ENCODE peak calls at places on chromosome 17, in eight cellular contexts. F is SIG-M5, M is HFFc6, V is H54, O is transverse colon, Q is kidney tubule cell, G is AG09319, K is ACHN. Y is an unnamed sample.

GRCh38 chr17:46744441-46744840 is 74.1 kb downstream of the WNT3 start:
- DNase-seq in F (no peak), M (no peak), V (no peak), O (no peak), Q (no peak), G (no peak), K (no peak), Y (no peak)

GRCh38 chr17:61209524-61209923 is 190.1 kb upstream of the TBX2 start:
- DNase-seq in F (no peak), M (no peak), V (no peak), O (no peak), Q (no peak), G (no peak), K (no peak), Y (no peak)

GRCh38 chr17:78747479-78747878 is 34.6 kb downstream of the CYTH1 start:
- DNase-seq in F (no peak), M (no peak), V (no peak), O (no peak), Q (no peak), G (no peak), K (no peak), Y (no peak)

GRCh38 chr17:65750678-65751077 is 189.2 kb upstream of the AXIN2 start:
- DNase-seq in F (no peak), M (peak; percentile 89), V (peak; percentile 57), O (peak; percentile 70), Q (peak; percentile 97), G (peak; percentile 77), K (peak; percentile 98), Y (peak; percentile 72)

GRCh38 chr17:64732336-64733006 is 70.4 kb upstream of the SMURF2 start:
- DNase-seq in F (no peak), M (peak; percentile 84), V (no peak), O (no peak), Q (peak; percentile 77), G (peak; percentile 93), K (peak; percentile 89), Y (no peak)

GRCh38 chr17:33260638-33261037 is 32.5 kb downstream of the ASIC2 start:
- DNase-seq in F (no peak), M (no peak), V (no peak), O (peak; percentile 48), Q (no peak), G (no peak), K (no peak), Y (peak; percentile 61)

GRCh38 chr17:58969156-58969555 is 137.5 kb downstream of the TRIM37 start:
- DNase-seq in F (no peak), M (no peak), V (no peak), O (no peak), Q (peak; percentile 28), G (no peak), K (no peak), Y (no peak)

GRCh38 chr17:46772013-46772878 is 46.2 kb downstream of the WNT3 start:
- DNase-seq in F (no peak), M (no peak), V (peak; percentile 79), O (peak; percentile 59), Q (peak; percentile 43), G (no peak), K (peak; percentile 36), Y (no peak)

GRCh38 chr17:35898283-35899070 is 18.3 kb upstream of the CCL5 start:
- DNase-seq in F (peak; percentile 49), M (no peak), V (no peak), O (peak; percentile 40), Q (peak; percentile 77), G (no peak), K (peak; percentile 17), Y (peak; percentile 57)

GRCh38 chr17:40548982-40549680 is 16.1 kb downstream of the CCR7 start:
- DNase-seq in F (no peak), M (peak; percentile 81), V (no peak), O (peak; percentile 40), Q (peak; percentile 56), G (peak; percentile 93), K (no peak), Y (peak; percentile 16)

GRCh38 chr17:48499248-48499647 is 31.6 kb downstream of the HOXB1 start:
- DNase-seq in F (no peak), M (no peak), V (peak; percentile 67), O (no peak), Q (peak; percentile 73), G (no peak), K (no peak), Y (no peak)

GRCh38 chr17:835263-835662 is 53.1 kb downstream of the MRM3 start:
- DNase-seq in F (no peak), M (peak; percentile 98), V (peak; percentile 64), O (no peak), Q (peak; percentile 89), G (peak; percentile 97), K (peak; percentile 98), Y (no peak)

GRCh38 chr17:65438708-65439294 is 122.6 kb downstream of the AXIN2 start:
- DNase-seq in F (no peak), M (no peak), V (no peak), O (no peak), Q (peak; percentile 59), G (no peak), K (no peak), Y (no peak)

GRCh38 chr17:80761421-80761871 is 216.8 kb downstream of the RPTOR start:
- DNase-seq in F (no peak), M (peak; percentile 71), V (peak; percentile 80), O (no peak), Q (peak; percentile 77), G (no peak), K (peak; percentile 85), Y (no peak)

GRCh38 chr17:47197821-47198220 is 8.7 kb upstream of the CDC27 start:
- DNase-seq in F (no peak), M (no peak), V (no peak), O (no peak), Q (peak; percentile 21), G (no peak), K (no peak), Y (no peak)

GRCh38 chr17:58189436-58190146 is 2.9 kb upstream of the EPX start:
- DNase-seq in F (no peak), M (peak; percentile 85), V (peak; percentile 99), O (no peak), Q (peak; percentile 82), G (peak; percentile 14), K (peak; percentile 89), Y (no peak)

GRCh38 chr17:41404024-41404651 is 6.7 kb upstream of the KRT31 start:
- DNase-seq in F (peak; percentile 21), M (peak; percentile 97), V (peak; percentile 74), O (no peak), Q (peak; percentile 98), G (peak; percentile 83), K (peak; percentile 86), Y (no peak)

GRCh38 chr17:9436629-9437028 is 139.0 kb downstream of the STX8 start:
- DNase-seq in F (no peak), M (no peak), V (no peak), O (no peak), Q (no peak), G (no peak), K (no peak), Y (no peak)

GRCh38 chr17:58245428-58246103 is 7.2 kb downstream of the LPO start:
- DNase-seq in F (no peak), M (no peak), V (no peak), O (no peak), Q (peak; percentile 49), G (no peak), K (no peak), Y (no peak)

GRCh38 chr17:16135461-16135860 is 79.9 kb downstream of the NCOR1 start:
- DNase-seq in F (no peak), M (no peak), V (no peak), O (no peak), Q (no peak), G (no peak), K (no peak), Y (no peak)

GRCh38 chr17:77696720-77697460 is 261.6 kb upstream of the TNRC6C start:
- DNase-seq in F (no peak), M (no peak), V (no peak), O (no peak), Q (no peak), G (no peak), K (no peak), Y (no peak)

GRCh38 chr17:64002658-64003525 is 4.7 kb downstream of the PRR29 start:
- DNase-seq in F (no peak), M (no peak), V (no peak), O (no peak), Q (no peak), G (no peak), K (no peak), Y (no peak)

GRCh38 chr17:4706121-4706520 is 2.2 kb upstream of the PELP1 start:
- DNase-seq in F (no peak), M (no peak), V (peak; percentile 66), O (no peak), Q (peak; percentile 52), G (no peak), K (peak; percentile 77), Y (no peak)

Y was measured in left colon.